ENCODE peak calls at places on chromosomes 6 and 20, in four cellular contexts. T is dorsolateral prefrontal cortex, G is tibial artery, D is fibroblast of lung. N is an unnamed sample.

GRCh38 chr20:17854307-17854903 is 114.2 kb downstream of the SNX5 start:
- DNase-seq in D (peak), G (no peak), T (peak), N (no peak)

GRCh38 chr20:8005575-8006366 is 13.8 kb downstream of the TMX4 start:
- DNase-seq in G (no peak), T (no peak), D (no peak), N (no peak)

GRCh38 chr6:42136508-42137191 is 5.8 kb downstream of the C6orf132 start:
- DNase-seq in D (peak), G (no peak), T (no peak), N (no peak)

GRCh38 chr20:57047281-57048026 is 219.0 kb downstream of the BMP7 start:
- DNase-seq in G (peak), D (no peak), T (no peak), N (no peak)

GRCh38 chr6:42532038-42532669 is 31.7 kb upstream of the UBR2 start:
- DNase-seq in D (peak), G (no peak), T (no peak), N (no peak)

GRCh38 chr20:21017381-21018085 is 88.6 kb downstream of the LINC00237 start:
- DNase-seq in G (no peak), T (no peak), D (no peak), N (no peak)

GRCh38 chr20:36112112-36112511 is 42.4 kb upstream of the EPB41L1 start:
- DNase-seq in D (no peak), T (no peak), G (no peak), N (no peak)

GRCh38 chr6:170205126-170205525 is 85.8 kb downstream of the DLL1 start:
- DNase-seq in G (no peak), D (no peak), T (no peak), N (no peak)

GRCh38 chr6:128314190-128314589 is 206.2 kb downstream of the PTPRK start:
- DNase-seq in D (no peak), T (no peak), G (no peak), N (no peak)

GRCh38 chr6:44057238-44057930 is 69.9 kb downstream of the MRPL14 start:
- DNase-seq in D (no peak), T (no peak), G (no peak), N (no peak)

GRCh38 chr20:60069626-60070025 is 111.4 kb downstream of the CDH26 start:
- DNase-seq in G (no peak), T (no peak), D (no peak), N (no peak)

GRCh38 chr20:3449319-3449718 is 21.5 kb upstream of the ATRN start:
- DNase-seq in T (no peak), G (no peak), D (no peak), N (no peak)

GRCh38 chr6:168884646-168885086 is 369.0 kb downstream of the THBS2 start:
- DNase-seq in D (no peak), T (peak), G (peak), N (peak)

GRCh38 chr6:28747631-28748157 is 176.1 kb downstream of the TRIM27 start:
- DNase-seq in D (peak), T (no peak), G (no peak), N (peak)

GRCh38 chr6:28751963-28752350 is 171.8 kb downstream of the TRIM27 start:
- DNase-seq in D (no peak), T (no peak), G (no peak), N (no peak)

GRCh38 chr6:28747083-28747630 is 176.6 kb downstream of the TRIM27 start:
- DNase-seq in G (no peak), D (no peak), T (no peak), N (no peak)

GRCh38 chr6:28750926-28751458 is 172.8 kb downstream of the TRIM27 start:
- DNase-seq in D (no peak), G (no peak), T (no peak), N (no peak)

GRCh38 chr6:28751514-28751913 is 172.3 kb downstream of the TRIM27 start:
- DNase-seq in G (no peak), T (no peak), D (no peak), N (no peak)
- H3K4me3 ChIP-seq in G (no peak), T (no peak), D (no peak), N (no peak)

DNA sequence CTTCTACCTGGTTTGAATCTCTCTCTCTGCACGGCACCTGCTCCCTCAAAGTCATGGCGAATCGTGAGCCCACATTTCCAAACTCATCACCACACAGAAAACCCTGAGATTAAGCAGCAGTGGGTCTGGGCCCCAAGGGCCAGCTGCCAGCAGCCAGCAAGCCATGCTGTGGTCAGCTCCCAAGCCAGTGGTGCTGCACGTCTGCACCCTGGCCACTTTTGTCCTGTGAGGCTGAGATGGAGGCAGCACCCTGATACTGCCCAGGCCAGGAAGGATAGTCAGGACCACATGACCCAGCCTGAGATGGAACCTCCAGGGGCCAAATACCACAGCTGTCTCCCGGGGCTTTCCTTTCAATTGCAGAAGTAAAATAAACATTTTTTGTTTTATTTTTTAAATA is 93.9 kb downstream of the PRND start:
- DNase-seq in T (no peak), D (no peak), G (peak), N (no peak)
- H3K4me3 ChIP-seq in T (no peak), D (no peak), G (no peak), N (no peak)

GRCh38 chr20:32203556-32204484 is 3.7 kb downstream of the PLAGL2 start:
- DNase-seq in G (no peak), D (peak), T (peak), N (no peak)
- H3K4me3 ChIP-seq in G (no peak), D (no peak), T (no peak), N (no peak)

DNA sequence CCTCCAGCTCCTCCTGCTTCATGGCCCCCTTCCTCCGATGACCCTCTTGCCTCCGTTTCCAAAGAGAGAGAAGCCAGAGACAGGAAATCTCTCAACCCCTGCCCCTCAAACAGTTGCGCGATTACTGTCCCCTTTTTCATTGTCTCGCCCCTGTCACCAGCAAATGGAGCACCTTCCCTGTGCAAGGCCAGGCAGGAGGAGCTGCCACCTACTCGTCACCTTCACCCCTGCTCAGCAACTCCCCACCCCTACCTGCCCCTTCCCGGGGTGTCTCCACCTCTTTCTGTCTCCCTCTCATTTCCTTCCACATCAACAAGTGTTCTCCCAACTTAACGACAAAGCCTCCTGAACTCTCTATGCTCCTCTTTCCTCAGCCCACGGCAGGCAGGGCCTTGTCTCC is 13.7 kb downstream of the PNLDC1 start:
- DNase-seq in T (no peak), G (no peak), D (no peak), N (no peak)
- H3K4me3 ChIP-seq in T (no peak), G (no peak), D (no peak), N (no peak)

DNA sequence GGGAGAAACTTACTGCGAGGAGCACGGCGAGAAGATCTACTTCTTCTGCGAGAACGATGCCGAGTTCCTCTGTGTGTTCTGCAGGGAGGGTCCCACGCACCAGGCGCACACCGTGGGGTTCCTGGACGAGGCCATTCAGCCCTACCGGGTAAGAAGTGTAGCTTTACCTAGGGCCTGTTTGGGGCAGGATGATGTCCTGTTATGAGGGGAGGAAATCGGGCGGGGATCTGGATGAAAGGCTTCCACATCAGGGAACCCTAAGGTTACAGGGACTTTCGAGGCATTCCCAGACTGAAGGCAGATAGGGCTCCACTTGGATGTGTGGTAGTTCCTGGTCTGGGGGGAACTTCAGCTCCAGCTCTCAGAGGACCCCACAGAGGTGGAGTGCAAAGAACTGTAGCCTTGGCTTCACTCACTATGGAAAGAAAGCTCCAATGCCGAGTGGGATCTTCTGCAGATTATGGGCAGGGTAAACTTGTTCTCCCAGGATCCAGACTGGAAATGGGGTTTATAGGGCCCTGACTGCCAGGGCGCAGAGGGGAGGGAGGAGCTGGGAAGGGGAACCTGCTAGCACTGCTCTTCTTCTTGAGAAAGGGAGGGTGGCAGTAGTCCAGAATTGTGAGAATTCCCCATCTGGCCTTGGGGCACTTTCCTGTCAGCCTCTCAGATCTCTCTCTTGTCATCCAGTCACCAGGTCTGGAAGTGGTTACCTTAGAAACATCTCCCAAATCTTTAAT is 740 bp downstream of the TRIM15 start:
- DNase-seq in T (no peak), D (no peak), G (no peak), N (no peak)
- H3K4me3 ChIP-seq in T (no peak), D (no peak), G (no peak), N (no peak)

DNA sequence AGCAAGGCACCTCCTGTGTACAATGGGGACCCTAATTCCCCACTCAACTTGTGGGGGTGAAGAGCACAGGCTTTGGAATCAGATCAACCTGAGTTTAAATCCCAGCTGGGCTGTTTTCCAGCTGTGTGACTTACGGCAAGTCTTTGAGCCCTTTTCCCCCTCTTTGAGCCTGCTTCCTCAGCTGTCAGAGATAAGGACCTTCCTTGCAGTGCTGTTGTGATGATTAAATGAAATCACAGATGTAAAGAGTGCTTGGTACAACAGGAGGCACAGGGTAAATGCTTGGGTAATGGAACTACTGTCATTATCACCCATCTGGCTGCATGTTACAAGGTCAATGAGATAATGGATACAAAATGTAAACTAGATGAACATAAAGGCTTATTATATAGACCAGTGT is 3.2 kb downstream of the SNX21 start:
- DNase-seq in T (no peak), D (peak), G (no peak), N (no peak)
- H3K4me3 ChIP-seq in T (no peak), D (no peak), G (peak), N (no peak)